ENCODE peak calls at places on chromosomes 4 and X, in four cellular contexts. R, Q, X and N are unnamed samples.

GRCh38 chr4:73438582-73439215 is 2.7 kb downstream of the AFP start:
- DNase-seq in X (no peak), Q (no peak), R (no peak), N (no peak)

GRCh38 chrX:15500497-15500966 is at the start of gene BMX:
- DNase-seq in R (no peak), X (no peak), Q (no peak), N (no peak)

GRCh38 chr4:38562751-38563198 is 101.2 kb upstream of the KLF3 start:
- DNase-seq in R (no peak), Q (peak; percentile 18), X (no peak), N (no peak)

GRCh38 chrX:11597479-11597878 is 68.2 kb downstream of the ARHGAP6 start:
- DNase-seq in X (no peak), Q (no peak), R (no peak), N (no peak)

GRCh38 chrX:36650622-36651021 is 357.5 kb upstream of the FAM47C start:
- DNase-seq in X (no peak), Q (no peak), R (no peak), N (no peak)

GRCh38 chr4:186932631-186933150 is 209.0 kb upstream of the FAT1 start:
- DNase-seq in X (peak; percentile 99), Q (peak; percentile 29), R (no peak), N (no peak)

GRCh38 chr4:75596061-75596460 is 34.3 kb downstream of the CDKL2 start:
- DNase-seq in X (no peak), R (no peak), Q (no peak), N (no peak)

GRCh38 chr4:111269439-111269838 is 646.6 kb upstream of the PITX2 start:
- DNase-seq in X (no peak), Q (no peak), R (no peak), N (no peak)

GRCh38 chr4:121778991-121779628 is 14.1 kb upstream of the SMIM43 start:
- DNase-seq in X (no peak), R (no peak), Q (no peak), N (no peak)

GRCh38 chrX:72712094-72712755 is 1.9 kb downstream of the PHKA1 start:
- DNase-seq in Q (no peak), R (peak; percentile 20), X (no peak), N (no peak)

GRCh38 chrX:5236096-5236495 is 992.6 kb downstream of the NLGN4X start:
- DNase-seq in X (no peak), Q (no peak), R (no peak), N (no peak)

GRCh38 chr4:57100979-57101629 is 9.1 kb downstream of the IGFBP7 start:
- DNase-seq in X (no peak), Q (peak; percentile 88), R (no peak), N (no peak)

GRCh38 chrX:20418379-20418778 is 151.7 kb upstream of the RPS6KA3 start:
- DNase-seq in Q (no peak), R (no peak), X (no peak), N (no peak)

GRCh38 chrX:47662144-47662657 is 3.2 kb upstream of the UXT start:
- DNase-seq in R (peak; percentile 71), X (no peak), Q (no peak), N (no peak)

GRCh38 chrX:39559229-39559628 is 538.5 kb downstream of the BCOR start:
- DNase-seq in Q (no peak), R (no peak), X (no peak), N (no peak)

GRCh38 chr4:74062954-74063353 is 24.5 kb upstream of the CXCL3 start:
- DNase-seq in X (no peak), R (no peak), Q (no peak), N (no peak)

GRCh38 chr4:174505892-174506291 is 16.4 kb downstream of the HPGD start:
- DNase-seq in X (no peak), R (no peak), Q (no peak), N (no peak)

GRCh38 chr4:156941940-156942548 is 29.6 kb downstream of the PDGFC start:
- DNase-seq in Q (peak; percentile 98), X (no peak), R (no peak), N (peak; percentile 55)

GRCh38 chr4:8676676-8677075 is 84.1 kb downstream of the CPZ start:
- DNase-seq in X (no peak), Q (no peak), R (no peak), N (no peak)

GRCh38 chr4:40186665-40187014 is 10.2 kb upstream of the RHOH start:
- DNase-seq in R (no peak), X (no peak), Q (no peak), N (no peak)

GRCh38 chr4:150769235-150769634 is 187.3 kb downstream of the MAB21L2 start:
- DNase-seq in Q (peak; percentile 67), R (peak; percentile 16), X (peak; percentile 74), N (no peak)

GRCh38 chr4:148315049-148315448 is 127.2 kb downstream of the NR3C2 start:
- DNase-seq in X (no peak), Q (no peak), R (no peak), N (no peak)

GRCh38 chr4:106297636-106298035 is 18.4 kb downstream of the TBCK start:
- DNase-seq in Q (no peak), X (no peak), R (no peak), N (no peak)

GRCh38 chr4:16029329-16029728 is 54.5 kb downstream of the PROM1 start:
- DNase-seq in Q (peak; percentile 37), R (no peak), X (no peak), N (no peak)

GRCh38 chr4:76987153-76987562 is 37.6 kb downstream of the SEPTIN11 start:
- DNase-seq in Q (no peak), X (no peak), R (no peak), N (no peak)

GRCh38 chr4:6345096-6345830 is 75.6 kb downstream of the WFS1 start:
- DNase-seq in X (no peak), R (no peak), Q (no peak), N (no peak)

GRCh38 chrX:119236599-119237525 is 777 bp downstream of the PGRMC1 start:
- DNase-seq in X (no peak), R (peak; percentile 24), Q (no peak), N (peak; percentile 18)

GRCh38 chr4:54620773-54621172 is 37.0 kb upstream of the KIT start:
- DNase-seq in X (no peak), R (no peak), Q (no peak), N (no peak)

GRCh38 chrX:152658302-152658701 is 20.6 kb downstream of the GABRQ start:
- DNase-seq in X (no peak), Q (no peak), R (peak; percentile 22), N (no peak)

GRCh38 chr4:123183308-123183707 is 213.3 kb upstream of the SPRY1 start:
- DNase-seq in R (no peak), X (no peak), Q (no peak), N (no peak)

GRCh38 chr4:15004701-15005301 is 2.5 kb downstream of the CPEB2 start:
- DNase-seq in X (no peak), R (peak; percentile 65), Q (peak; percentile 20), N (peak; percentile 86)

GRCh38 chrX:74291577-74291963 is 12.4 kb upstream of the ZCCHC13 start:
- DNase-seq in X (no peak), Q (no peak), R (peak; percentile 4), N (no peak)

GRCh38 chrX:98065151-98065550 is 1181.4 kb downstream of the RPA4 start:
- DNase-seq in Q (no peak), R (no peak), X (no peak), N (no peak)

GRCh38 chrX:44314259-44314734 is 29.2 kb downstream of the EFHC2 start:
- DNase-seq in X (no peak), Q (no peak), R (peak; percentile 92), N (no peak)

GRCh38 chr4:19945979-19946380 is 305.7 kb upstream of the SLIT2 start:
- DNase-seq in Q (no peak), R (no peak), X (peak; percentile 32), N (no peak)

GRCh38 chrX:133444196-133444595 is 28.9 kb upstream of the GPC4 start:
- DNase-seq in R (no peak), Q (no peak), X (no peak), N (no peak)

GRCh38 chr4:101790521-101791188 is at the start of gene BANK1:
- DNase-seq in Q (peak; percentile 1), X (peak; percentile 57), R (no peak), N (peak; percentile 15)
- TF ChIP-seq POLR2A in Q (no peak), X (peak; percentile 31), R (no peak), N (no peak)

DNA sequence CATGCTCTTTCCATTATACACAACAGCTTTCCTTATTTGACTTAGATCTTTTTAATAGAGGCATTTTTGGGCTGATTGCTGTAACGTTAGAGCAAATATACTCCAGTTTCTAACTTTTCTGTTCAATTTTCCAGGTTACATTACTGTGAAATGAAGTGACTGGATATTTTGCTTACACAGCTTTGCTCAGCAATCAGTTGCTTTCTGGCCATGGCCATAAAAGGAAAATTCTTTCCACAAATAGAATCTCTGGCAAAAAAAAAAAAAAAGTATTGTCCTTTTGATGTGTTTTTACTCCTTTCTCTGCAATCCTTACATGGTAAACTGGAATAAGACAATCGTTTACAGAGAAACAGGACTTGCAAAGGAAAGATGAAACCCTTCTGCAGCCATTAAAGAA is 146.3 kb downstream of the PCDH7 start:
- DNase-seq in X (no peak), R (no peak), Q (no peak), N (no peak)
- H3K4me3 ChIP-seq in X (no peak overlapping the region), R (no peak overlapping the region), Q (no peak overlapping the region), N (no peak overlapping the region)

GRCh38 chr4:127006509-127006908 is 626.2 kb upstream of the INTU start:
- DNase-seq in X (no peak), R (no peak), Q (no peak), N (no peak)
- TF ChIP-seq POLR2AphosphoS5 in X (no peak), R (no peak), Q (no peak), N (no peak)

GRCh38 chr4:70839537-70840093 is at the start of gene GRSF1:
- DNase-seq in X (peak; percentile 82), R (peak; percentile 94), Q (peak; percentile 79), N (peak; percentile 92)
- TF ChIP-seq POLR2A in X (peak; percentile 73), R (peak; percentile 85), Q (peak; percentile 92), N (peak; percentile 73)

GRCh38 chrX:110004970-110005369 is 2.1 kb downstream of the TMEM164 start:
- DNase-seq in Q (no peak), X (no peak), R (peak; percentile 14), N (no peak)
- H3K4me3 ChIP-seq in Q (no peak overlapping the region), X (no peak overlapping the region), R (no peak overlapping the region), N (no peak overlapping the region)

GRCh38 chr4:172619798-172620197 is 548.8 kb upstream of the GALNT7 start:
- DNase-seq in X (no peak), Q (no peak), R (no peak), N (no peak)
- TF ChIP-seq POLR2AphosphoS5 in X (no peak), Q (no peak), R (no peak), N (no peak)

GRCh38 chrX:68693481-68694410 is 46.3 kb downstream of the STARD8 start:
- DNase-seq in Q (no peak), R (peak; percentile 87), X (no peak), N (peak; percentile 6)
- TF ChIP-seq POLR2A in Q (no peak), R (peak; percentile 85), X (no peak), N (peak; percentile 28)